ENCODE peak calls at places on chromosome 5, in eight cellular contexts. Z, D, R, U, O, W, E and L are unnamed samples.

GRCh38 chr5:95959964-95960801 is 1.5 kb downstream of the ELL2 start:
- DNase-seq in Z (no peak), O (no peak), U (no peak), R (peak), E (no peak), W (no peak), D (no peak), L (no peak)

GRCh38 chr5:115349001-115349817 is 52.8 kb upstream of the CCDC112 start:
- DNase-seq in R (peak), U (no peak), E (no peak), Z (peak), O (no peak), D (no peak), W (peak), L (peak)

GRCh38 chr5:75611324-75612210 is at the start of gene ANKDD1B:
- DNase-seq in D (peak), R (peak), W (peak), U (peak), O (peak), E (peak), Z (no peak), L (no peak)

GRCh38 chr5:39502704-39503103 is 77.9 kb upstream of the DAB2 start:
- DNase-seq in D (no peak), U (no peak), O (no peak), Z (no peak), E (no peak), W (no peak), R (no peak), L (no peak)

GRCh38 chr5:44401611-44402010 is 12.4 kb upstream of the FGF10 start:
- DNase-seq in R (no peak), Z (no peak), E (no peak), U (no peak), W (no peak), D (no peak), O (no peak), L (no peak)

GRCh38 chr5:61162832-61163567 is 732 bp upstream of the SMIM15 start:
- DNase-seq in Z (no peak), O (no peak), D (no peak), W (no peak), R (peak), U (peak), E (no peak), L (peak)

GRCh38 chr5:173198049-173198448 is 37.0 kb downstream of the NKX2-5 start:
- DNase-seq in W (no peak), E (no peak), Z (no peak), O (no peak), R (no peak), D (no peak), U (no peak), L (no peak)

GRCh38 chr5:148574167-148574566 is 80.2 kb downstream of the HTR4 start:
- DNase-seq in W (no peak), O (no peak), R (no peak), Z (no peak), E (no peak), U (no peak), D (no peak), L (no peak)

DNA sequence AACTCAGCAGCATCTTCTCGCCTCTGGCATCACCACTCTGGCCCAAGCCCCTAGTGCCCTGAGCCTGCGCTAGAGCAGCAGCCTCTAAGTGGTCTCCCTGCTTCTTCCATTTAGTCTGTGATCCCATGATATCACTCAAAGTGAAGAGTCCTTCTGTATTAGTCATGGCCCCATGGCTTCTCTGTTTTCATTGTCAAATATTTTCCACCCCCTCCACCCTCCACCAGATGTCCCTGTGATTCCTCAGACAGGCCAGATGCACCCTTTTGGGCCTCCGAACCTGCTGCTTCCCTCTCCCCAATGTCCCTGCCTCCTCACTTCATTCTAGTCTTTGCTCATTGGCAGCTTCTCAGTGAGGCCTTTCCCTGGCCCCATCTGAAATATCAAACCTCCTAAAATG is 299.2 kb downstream of the SPOCK1 start:
- DNase-seq in R (no peak), O (no peak), E (no peak), D (no peak), U (no peak), W (peak), Z (no peak), L (no peak)
- TF ChIP-seq CTCF in R (no peak), O (no peak), E (no peak), D (no peak), U (no peak), W (peak), Z (no peak), L (peak)

DNA sequence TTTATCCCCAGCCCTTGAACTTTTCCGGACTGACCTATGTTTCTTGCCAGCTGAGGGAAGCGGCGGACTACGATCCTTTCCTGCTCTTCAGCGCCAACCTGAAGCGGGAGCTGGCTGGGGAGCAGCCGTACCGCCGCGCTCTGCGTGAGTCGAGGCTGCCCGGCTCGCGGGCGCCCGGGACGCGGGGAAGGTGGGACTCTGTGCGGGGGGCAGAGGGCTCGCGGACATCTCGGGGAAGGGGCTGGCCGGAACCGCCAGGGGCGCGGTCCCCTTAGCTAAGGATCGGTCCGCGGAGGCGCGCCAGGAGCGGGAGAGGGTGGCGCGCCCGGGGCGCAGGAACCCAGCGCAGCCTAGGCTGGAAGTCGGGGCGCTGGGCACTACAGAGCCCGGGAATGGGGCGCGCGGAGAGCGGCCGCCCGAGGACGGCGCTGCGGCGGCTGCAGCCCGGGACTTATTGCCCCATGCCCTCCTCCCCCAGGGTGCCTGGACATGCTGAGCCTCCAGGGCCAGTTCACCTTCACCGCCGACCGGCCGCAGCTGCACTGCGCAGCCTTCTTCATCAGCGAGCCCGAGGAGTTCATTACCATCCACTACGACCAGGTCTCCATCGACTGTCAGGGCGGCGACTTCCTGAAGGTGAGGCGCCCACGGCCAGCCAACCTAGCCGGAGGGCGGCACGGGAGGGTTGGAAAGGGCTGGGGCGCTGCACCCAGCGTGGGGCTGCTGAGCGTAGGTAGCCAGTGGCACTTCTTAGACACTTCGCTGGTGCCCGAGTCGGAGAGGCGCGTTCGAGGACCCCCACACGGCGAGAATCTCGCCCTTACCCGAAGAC is 922 bp downstream of the CRHBP start:
- DNase-seq in R (no peak), Z (no peak), E (peak), O (no peak), W (no peak), D (peak), U (no peak), L (no peak)
- H3K4me3 ChIP-seq in R (peak), Z (peak), E (peak), O (peak), W (peak), D (no peak), U (peak), L (peak)

GRCh38 chr5:166341708-166342329 is 1949.6 kb upstream of the WWC1 start:
- DNase-seq in W (no peak), O (no peak), Z (no peak), R (no peak), E (no peak), U (no peak), D (no peak), L (no peak)
- TF ChIP-seq CTCF in W (no peak), O (no peak), Z (no peak), R (no peak), E (no peak), U (no peak), D (no peak), L (no peak)

GRCh38 chr5:138179277-138179857 is 455 bp downstream of the KIF20A start:
- DNase-seq in W (peak), R (peak), Z (no peak), O (no peak), E (no peak), U (no peak), D (no peak), L (no peak)
- H3K4me3 ChIP-seq in W (peak), R (peak), Z (peak), O (peak), E (peak), U (peak), D (no peak), L (peak)

GRCh38 chr5:85920984-85921383 is 696.8 kb upstream of the COX7C start:
- DNase-seq in R (no peak), Z (no peak), O (no peak), U (no peak), D (peak), W (no peak), E (peak), L (no peak)

DNA sequence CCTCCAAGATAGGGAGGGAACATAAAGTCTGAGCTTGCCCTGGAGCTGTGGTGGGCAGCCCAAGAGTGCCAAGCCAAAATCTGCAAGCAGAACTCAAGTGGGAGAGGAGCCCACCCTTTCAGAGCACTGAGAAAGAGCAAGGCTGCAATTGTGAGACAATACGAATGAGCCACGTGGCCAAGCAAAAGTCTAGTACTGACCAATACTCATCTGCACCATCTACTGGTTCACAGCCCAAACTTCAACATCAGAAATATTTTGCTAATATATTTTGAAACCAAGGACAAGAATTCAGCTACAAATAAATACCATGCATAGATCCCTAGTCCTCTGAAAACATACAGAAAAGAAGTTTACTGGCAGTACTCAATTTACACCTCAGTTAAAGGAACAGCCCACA is 696.2 kb upstream of the COX7C start:
- DNase-seq in E (no peak), R (no peak), W (no peak), O (no peak), U (no peak), Z (no peak), D (no peak), L (no peak)
- TF ChIP-seq CTCF in E (no peak), R (no peak), W (no peak), O (no peak), U (no peak), Z (peak), D (no peak), L (peak)

DNA sequence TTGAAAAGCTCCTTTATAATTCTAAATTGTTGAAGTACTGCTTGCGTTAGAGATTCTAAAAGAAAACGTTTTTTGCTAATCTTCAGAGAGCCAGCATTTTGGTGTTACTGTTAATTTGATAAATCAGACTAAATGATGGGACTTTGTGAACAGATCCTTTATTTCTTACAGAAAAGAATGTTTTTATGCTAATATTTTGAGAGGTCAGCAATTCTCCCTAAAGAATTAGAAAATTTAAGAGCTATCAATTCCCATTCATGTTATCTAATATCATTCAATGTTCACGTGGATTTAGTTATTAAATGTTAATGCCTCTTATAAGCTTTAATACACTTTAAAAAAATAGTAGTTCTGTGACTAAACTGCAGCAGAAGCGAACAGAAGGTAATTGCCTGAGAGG is 2.4 kb downstream of the AGGF1 start:
- DNase-seq in R (no peak), D (no peak), E (no peak), O (no peak), U (no peak), W (no peak), Z (no peak), L (no peak)
- H3K4me3 ChIP-seq in R (no peak), D (no peak), E (no peak), O (no peak), U (no peak), W (no peak), Z (no peak), L (no peak)

GRCh38 chr5:90586469-90586868 is 27.9 kb downstream of the ADGRV1 start:
- DNase-seq in D (no peak), O (no peak), U (no peak), R (no peak), E (no peak), W (no peak), Z (no peak), L (no peak)
- TF ChIP-seq CTCF in D (no peak), O (no peak), U (no peak), R (no peak), E (no peak), W (no peak), Z (no peak), L (no peak)